ENCODE peak calls at places on chromosomes 11 and 22, in ten cellular contexts. N is EL; F is HEK293T; H is nephron progenitor cell; C is putamen; Y is effector memory CD4-positive, alpha-beta T cell; G is activated T-cell treated with anti-CD3 and anti-CD28 coated beads for 1 hour; Z is MM.1S; R is astrocyte of the hippocampus; L is T-cell. V is an unnamed sample.

GRCh38 chr11:83502041-83502440 is 215.9 kb upstream of the CCDC90B start:
- DNase-seq in N (no peak), F (no peak), H (no peak), C (no peak), Y (no peak), G (no peak), Z (no peak), R (no peak), L (no peak), V (no peak)

GRCh38 chr22:36966851-36967535 is 52.3 kb downstream of the TST start:
- DNase-seq in N (peak; percentile 52), F (no peak), H (no peak), C (no peak), Y (no peak), G (no peak), Z (no peak), R (no peak), L (no peak), V (no peak)

GRCh38 chr11:118003021-118003423 is 16.8 kb downstream of the IL10RA start:
- DNase-seq in N (no peak), F (no peak), H (no peak), C (no peak), Y (peak; percentile 23), G (no peak), Z (no peak), R (no peak), L (no peak), V (no peak)

GRCh38 chr11:76658651-76659650 is 11.6 kb downstream of the LRRC32 start:
- DNase-seq in N (no peak), F (no peak), H (no peak), C (no peak), Y (no peak), G (no peak), Z (no peak), R (no peak), L (no peak), V (no peak)

GRCh38 chr22:48820481-48821345 is 1007.0 kb downstream of the BRD1 start:
- DNase-seq in N (no peak), F (no peak), H (no peak), C (no peak), Y (no peak), G (no peak), Z (no peak), R (no peak), L (no peak), V (no peak)

GRCh38 chr11:218815-219593 is 11.5 kb downstream of the RIC8A start:
- DNase-seq in N (no peak), F (no peak), H (no peak), C (no peak), Y (no peak), G (no peak), Z (no peak), R (no peak), L (no peak), V (no peak)

GRCh38 chr11:30447246-30447645 is 124.3 kb downstream of the ARL14EP start:
- DNase-seq in N (no peak), F (no peak), H (peak; percentile 45), C (no peak), Y (no peak), G (no peak), Z (no peak), R (no peak), L (no peak), V (no peak)

GRCh38 chr11:100682247-100682969 is 4.7 kb upstream of the ARHGAP42 start:
- DNase-seq in N (peak; percentile 37), F (no peak), H (no peak), C (no peak), Y (no peak), G (no peak), Z (peak; percentile 45), R (peak; percentile 58), L (no peak), V (no peak)

GRCh38 chr11:80846442-80846841 is 1405.6 kb upstream of the TENM4 start:
- DNase-seq in N (no peak), F (no peak), H (no peak), C (no peak), Y (no peak), G (no peak), Z (no peak), R (no peak), L (no peak), V (peak; percentile 4)

GRCh38 chr22:17565986-17566687 is 2.8 kb downstream of the SLC25A18 start:
- DNase-seq in N (no peak), F (no peak), H (no peak), C (peak; percentile 58), Y (no peak), G (no peak), Z (no peak), R (no peak), L (no peak), V (no peak)

GRCh38 chr11:125982348-125982730 is 36.5 kb downstream of the VSIG10L2 start:
- DNase-seq in N (no peak), F (no peak), H (no peak), C (no peak), Y (no peak), G (no peak), Z (peak; percentile 72), R (no peak), L (no peak), V (no peak)

GRCh38 chr22:47124946-47125345 is 362.5 kb downstream of the TBC1D22A start:
- DNase-seq in N (no peak), F (no peak), H (no peak), C (no peak), Y (no peak), G (no peak), Z (no peak), R (no peak), L (no peak), V (no peak)

GRCh38 chr22:32204856-32205722 is at the start of gene RFPL2:
- DNase-seq in N (peak; percentile 62), F (peak; percentile 85), H (peak; percentile 79), C (peak; percentile 58), Y (no peak), G (no peak), Z (no peak), R (peak; percentile 64), L (peak; percentile 35), V (peak; percentile 15)

GRCh38 chr11:44403587-44404322 is 93.8 kb upstream of the ALX4 start:
- DNase-seq in N (no peak), F (no peak), H (no peak), C (no peak), Y (no peak), G (no peak), Z (no peak), R (no peak), L (no peak), V (no peak)

GRCh38 chr11:118156531-118157185 is 4.0 kb upstream of the SCN4B start:
- DNase-seq in N (no peak), F (peak; percentile 22), H (no peak), C (no peak), Y (no peak), G (no peak), Z (no peak), R (peak; percentile 43), L (peak; percentile 8), V (no peak)

GRCh38 chr11:122393209-122393850 is 262.2 kb upstream of the UBASH3B start:
- DNase-seq in N (no peak), F (no peak), H (no peak), C (no peak), Y (no peak), G (no peak), Z (no peak), R (no peak), L (no peak), V (no peak)

GRCh38 chr11:2987881-2988280 is 4.2 kb downstream of the NAP1L4 start:
- DNase-seq in N (no peak), F (no peak), H (no peak), C (no peak), Y (peak; percentile 18), G (peak; percentile 24), Z (peak; percentile 16), R (peak; percentile 15), L (peak; percentile 20), V (no peak)

GRCh38 chr11:31798057-31799035 is 12.8 kb downstream of the PAX6 start:
- DNase-seq in N (no peak), F (no peak), H (peak; percentile 64), C (no peak), Y (no peak), G (no peak), Z (no peak), R (peak; percentile 84), L (no peak), V (no peak)

GRCh38 chr11:134237557-134237922 is 13.1 kb downstream of the VPS26B start:
- DNase-seq in N (no peak), F (no peak), H (no peak), C (no peak), Y (no peak), G (no peak), Z (no peak), R (no peak), L (no peak), V (no peak)

GRCh38 chr11:33551051-33551450 is 149.6 kb downstream of the C11orf91 start:
- DNase-seq in N (no peak), F (no peak), H (no peak), C (no peak), Y (no peak), G (no peak), Z (no peak), R (no peak), L (no peak), V (no peak)

GRCh38 chr22:49670610-49671330 is 156.9 kb downstream of the BRD1 start:
- DNase-seq in N (no peak), F (no peak), H (peak; percentile 56), C (no peak), Y (no peak), G (no peak), Z (no peak), R (no peak), L (no peak), V (no peak)

V was measured in brain microvascular endothelial cell.